ENCODE peak calls at places on chromosomes 3 and 15, in four cellular contexts. N is K562, F is A549, G is GM12878. T is an unnamed sample.

GRCh38 chr3:52827441-52827840 is 3.0 kb downstream of the ITIH4 start:
- DNase-seq in F (no peak), G (no peak), N (no peak), T (peak; percentile 35)

GRCh38 chr3:120171134-120171863 is 77.1 kb upstream of the GSK3B start:
- DNase-seq in N (no peak), G (no peak), F (no peak), T (peak; percentile 47)

GRCh38 chr3:169218314-169218983 is 445.1 kb downstream of the MECOM start:
- DNase-seq in N (peak; percentile 25), F (no peak), G (no peak), T (peak; percentile 71)

GRCh38 chr15:52078876-52079700 is 33.5 kb downstream of the BCL2L10 start:
- DNase-seq in N (peak; percentile 84), F (peak; percentile 79), G (no peak), T (peak; percentile 56)

GRCh38 chr3:197309528-197310361 is 11.3 kb upstream of the DLG1 start:
- DNase-seq in F (no peak), N (no peak), G (no peak), T (peak; percentile 93)

GRCh38 chr15:35519536-35520149 is 26.3 kb downstream of the DPH6 start:
- DNase-seq in N (peak; percentile 61), F (no peak), G (peak; percentile 19), T (peak; percentile 64)

GRCh38 chr3:126537730-126538281 is 13.9 kb downstream of the CHST13 start:
- DNase-seq in F (no peak), N (no peak), G (no peak), T (no peak)

GRCh38 chr3:149536429-149536828 is 61.9 kb downstream of the TM4SF4 start:
- DNase-seq in N (no peak), F (no peak), G (no peak), T (no peak)

GRCh38 chr3:33482126-33482525 is 41.9 kb upstream of the UBP1 start:
- DNase-seq in G (no peak), N (no peak), F (no peak), T (peak; percentile 5)

GRCh38 chr15:83292317-83292716 is 7.9 kb upstream of the BNC1 start:
- DNase-seq in G (no peak), N (no peak), F (no peak), T (peak; percentile 54)

GRCh38 chr3:50177346-50177745 is 14.1 kb upstream of the GNAT1 start:
- DNase-seq in N (no peak), G (no peak), F (no peak), T (no peak)

GRCh38 chr15:80906159-80906775 is 83.4 kb downstream of the MESD start:
- DNase-seq in N (peak; percentile 18), F (no peak), G (no peak), T (peak; percentile 67)

GRCh38 chr3:100033184-100033583 is 81.1 kb downstream of the FILIP1L start:
- DNase-seq in F (no peak), N (no peak), G (no peak), T (peak; percentile 81)

GRCh38 chr3:47355010-47355409 is 25.8 kb upstream of the PTPN23 start:
- DNase-seq in G (no peak), F (no peak), N (no peak), T (no peak)

DNA sequence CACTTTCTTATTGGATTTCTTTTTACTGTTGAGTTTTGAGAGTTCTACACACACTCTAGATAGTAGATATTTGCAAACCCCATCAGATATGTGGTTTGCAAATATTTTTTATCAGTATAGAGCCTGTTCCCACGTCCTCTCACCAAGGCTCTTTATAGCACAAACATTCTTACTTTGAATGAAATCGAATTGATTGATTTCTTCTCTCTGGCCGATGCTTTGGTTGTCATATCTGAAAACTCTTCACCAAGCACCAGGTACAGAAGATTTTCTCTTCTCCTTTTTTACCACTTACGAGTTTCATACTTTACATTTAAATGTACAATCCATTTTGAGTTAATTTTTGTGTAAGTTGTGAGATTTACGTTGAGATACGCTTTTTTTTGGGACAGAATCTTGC is 163.4 kb downstream of the PTPRG start:
- DNase-seq in F (no peak), N (no peak), G (no peak), T (no peak)
- TF ChIP-seq ELK1 in F (no peak), N (no peak), G (no peak), T (no peak)

GRCh38 chr3:73687081-73688004 is 62.6 kb upstream of the PDZRN3 start:
- DNase-seq in F (no peak), N (no peak), G (no peak), T (peak; percentile 71)
- TF ChIP-seq ELK1 in F (no peak), N (no peak), G (no peak), T (no peak)

DNA sequence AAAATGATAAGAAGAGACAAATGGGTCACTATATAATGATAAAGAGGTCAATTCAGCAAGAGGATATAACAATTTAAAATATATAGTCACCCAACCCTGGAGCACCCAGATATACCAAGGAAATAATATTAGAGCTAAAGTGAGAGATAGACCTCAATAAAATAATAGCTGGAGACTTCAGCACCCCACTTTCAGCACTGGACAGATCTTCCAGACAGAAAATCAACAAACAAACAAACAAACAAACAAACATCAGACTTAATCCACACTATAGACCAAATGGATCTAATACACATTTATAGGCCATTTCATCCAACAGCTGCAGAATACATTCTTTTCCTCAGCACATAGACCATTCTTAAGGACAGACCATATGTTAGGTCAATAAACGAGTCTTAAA is 79.4 kb downstream of the SENP7 start:
- DNase-seq in N (no peak), F (no peak), G (no peak), T (no peak)
- TF ChIP-seq ELK1 in N (no peak), F (no peak), G (no peak), T (no peak)

DNA sequence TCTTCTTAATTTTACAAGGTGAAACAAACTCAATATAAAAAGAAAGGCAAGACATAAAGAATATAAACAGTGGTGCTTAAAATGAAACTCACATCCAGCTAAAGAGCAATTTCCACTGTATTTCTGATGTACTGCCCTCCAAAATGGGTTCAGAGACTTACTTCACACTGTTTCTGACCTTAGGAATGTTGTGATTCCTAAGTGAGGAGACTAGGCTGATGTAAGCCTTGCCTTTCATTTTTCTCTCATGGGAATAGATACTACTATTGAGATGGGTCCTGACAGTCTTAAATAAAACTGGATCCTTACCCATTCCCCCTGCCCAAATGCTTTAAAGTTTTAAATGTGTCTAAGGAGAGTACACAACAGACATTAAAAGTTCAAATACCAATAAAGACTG is 86.9 kb downstream of the CBLB start:
- DNase-seq in G (no peak), N (no peak), F (no peak), T (peak; percentile 19)
- TF ChIP-seq ELK1 in G (no peak), N (no peak), F (no peak), T (no peak)

GRCh38 chr3:71987828-71988227 is 202.9 kb upstream of the PROK2 start:
- DNase-seq in F (no peak), G (no peak), N (no peak), T (no peak)
- TF ChIP-seq ELK1 in F (no peak), G (no peak), N (no peak), T (no peak)